ENCODE peak calls at places on chromosomes 5 and 9, in five cellular contexts. T, R, B, N and M are unnamed samples.

GRCh38 chr9:2725126-2725525 is 7.8 kb downstream of the KCNV2 start:
- DNase-seq in N (no peak), T (no peak), B (no peak), R (no peak), M (no peak)

GRCh38 chr5:14156611-14157493 is 13.7 kb downstream of the TRIO start:
- DNase-seq in B (no peak), N (peak; percentile 98), R (peak; percentile 100), T (peak; percentile 77), M (peak; percentile 98)

GRCh38 chr5:153636713-153637112 is 146.2 kb downstream of the GRIA1 start:
- DNase-seq in R (no peak), N (no peak), B (no peak), T (no peak), M (no peak)

GRCh38 chr5:132777209-132778069 is at the start of gene SEPTIN8:
- DNase-seq in N (no peak), T (peak; percentile 36), R (no peak), B (peak; percentile 32), M (peak; percentile 42)

GRCh38 chr5:52674815-52675545 is 112.7 kb upstream of the ITGA1 start:
- DNase-seq in T (no peak), R (peak; percentile 33), N (peak; percentile 94), B (no peak), M (peak; percentile 29)

GRCh38 chr9:5113523-5113922 is 71.9 kb downstream of the INSL6 start:
- DNase-seq in B (no peak), R (no peak), T (no peak), N (no peak), M (no peak)

GRCh38 chr9:123843703-123844102 is 86.2 kb downstream of the DENND1A start:
- DNase-seq in T (no peak), R (no peak), N (no peak), B (no peak), M (no peak)

GRCh38 chr5:142600611-142601360 is 85.1 kb downstream of the FGF1 start:
- DNase-seq in N (peak; percentile 87), R (peak; percentile 81), T (peak; percentile 31), B (peak; percentile 33), M (peak; percentile 71)

GRCh38 chr5:35230043-35230611 is at the start of gene PRLR:
- DNase-seq in N (peak; percentile 44), R (no peak), B (peak; percentile 24), T (peak; percentile 12), M (peak; percentile 32)

GRCh38 chr5:76145945-76146344 is 62.8 kb downstream of the SV2C start:
- DNase-seq in R (no peak), T (peak; percentile 62), N (peak; percentile 1), B (no peak), M (no peak)

GRCh38 chr5:38825494-38825893 is 20.3 kb upstream of the OSMR start:
- DNase-seq in R (no peak), T (no peak), N (peak; percentile 49), B (no peak), M (peak; percentile 43)

GRCh38 chr5:6328173-6328572 is 50.2 kb downstream of the MED10 start:
- DNase-seq in B (no peak), N (peak; percentile 46), T (peak; percentile 25), R (peak; percentile 0), M (peak; percentile 30)

GRCh38 chr5:138716456-138716924 is 36.7 kb upstream of the CTNNA1 start:
- DNase-seq in N (peak; percentile 57), R (peak; percentile 34), T (peak; percentile 30), B (peak; percentile 14), M (peak; percentile 48)

GRCh38 chr9:8420416-8420815 is 620.8 kb upstream of the DMAC1 start:
- DNase-seq in N (no peak), B (no peak), T (no peak), R (no peak), M (no peak)

GRCh38 chr9:133844876-133845658 is 106.9 kb upstream of the SARDH start:
- DNase-seq in N (peak; percentile 78), B (no peak), T (no peak), R (peak; percentile 70), M (peak; percentile 85)

GRCh38 chr9:93676310-93677054 is 100.1 kb downstream of the PHF2 start:
- DNase-seq in N (no peak), B (no peak), R (no peak), T (no peak), M (no peak)

GRCh38 chr5:101418735-101419134 is 515.7 kb upstream of the ST8SIA4 start:
- DNase-seq in T (peak; percentile 4), N (peak; percentile 1), B (no peak), R (no peak), M (peak; percentile 4)

GRCh38 chr5:10448754-10449345 is 7.2 kb downstream of the ROPN1L start:
- DNase-seq in T (no peak), B (no peak), N (no peak), R (no peak), M (no peak)

GRCh38 chr5:101346906-101347305 is 443.8 kb upstream of the ST8SIA4 start:
- DNase-seq in T (peak; percentile 28), B (no peak), N (no peak), R (no peak), M (no peak)

GRCh38 chr9:132955123-132955522 is 10.7 kb upstream of the TSC1 start:
- DNase-seq in R (no peak), N (no peak), T (no peak), B (no peak), M (no peak)

GRCh38 chr9:27489087-27489876 is 34.8 kb upstream of the IFNK start:
- DNase-seq in B (no peak), T (no peak), R (no peak), N (no peak), M (no peak)

GRCh38 chr5:147391781-147392180 is 118.1 kb downstream of the DPYSL3 start:
- DNase-seq in R (peak; percentile 86), T (peak; percentile 56), N (peak; percentile 90), B (no peak), M (peak; percentile 93)

GRCh38 chr5:80172067-80172690 is 83.7 kb downstream of the SERINC5 start:
- DNase-seq in N (no peak), T (no peak), B (no peak), R (peak; percentile 56), M (peak; percentile 67)

GRCh38 chr5:119449882-119450281 is 2.4 kb upstream of the HSD17B4 start:
- DNase-seq in T (no peak), R (no peak), B (no peak), N (peak; percentile 9), M (no peak)

GRCh38 chr9:132041825-132042224 is 37.8 kb downstream of the MED27 start:
- DNase-seq in B (no peak), R (no peak), N (no peak), T (no peak), M (no peak)

GRCh38 chr5:157729858-157730257 is 1.4 kb upstream of the THG1L start:
- DNase-seq in R (no peak), N (no peak), B (no peak), T (no peak), M (no peak)

GRCh38 chr9:123063172-123063508 is 29.7 kb downstream of the GPR21 start:
- DNase-seq in N (peak; percentile 79), B (no peak), T (no peak), R (peak; percentile 54), M (peak; percentile 55)

GRCh38 chr9:113559834-113560620 is 96.5 kb downstream of the RGS3 start:
- DNase-seq in T (no peak), R (no peak), B (no peak), N (no peak), M (no peak)

GRCh38 chr9:93071464-93071863 is 13.0 kb downstream of the SUSD3 start:
- DNase-seq in R (peak; percentile 10), T (peak; percentile 57), B (no peak), N (peak; percentile 52), M (peak; percentile 41)

GRCh38 chr5:135243194-135244191 is 155.5 kb downstream of the MACROH2A1 start:
- DNase-seq in B (no peak), N (no peak), R (no peak), T (no peak), M (no peak)

GRCh38 chr5:169980418-169981053 is at the start of gene INSYN2B:
- DNase-seq in R (peak; percentile 80), B (peak; percentile 71), N (peak; percentile 94), T (peak; percentile 86), M (peak; percentile 93)

GRCh38 chr5:96175090-96175489 is 213.4 kb upstream of the ELL2 start:
- DNase-seq in N (no peak), B (no peak), T (peak; percentile 31), R (no peak), M (no peak)
- TF ChIP-seq CTCF in N (peak; percentile 41), B (no peak), T (no peak), R (peak; percentile 22), M (peak; percentile 28)

DNA sequence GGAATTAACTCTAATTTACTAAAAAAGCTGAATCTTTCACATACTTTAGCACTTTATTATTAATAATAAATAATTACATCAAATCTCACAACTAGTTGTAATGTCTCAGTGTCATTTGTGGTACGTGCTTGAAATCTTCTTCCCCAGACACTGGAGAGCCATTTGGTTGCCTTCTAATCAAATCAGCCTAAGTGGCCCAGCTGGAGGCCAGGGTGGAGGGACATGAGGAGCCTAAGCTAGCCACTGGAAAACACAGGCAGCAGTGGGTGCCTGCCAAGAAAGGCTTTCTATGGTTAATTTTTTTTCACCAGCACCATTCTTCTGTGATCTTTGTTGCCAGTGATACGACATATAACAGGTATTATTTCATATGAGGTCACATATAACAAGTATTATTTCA is 117.0 kb downstream of the ERCC6L2 start:
- DNase-seq in N (no peak), B (no peak), R (no peak), T (no peak), M (no peak)
- H3K4me3 ChIP-seq in N (no peak overlapping the region), B (no peak overlapping the region), R (no peak overlapping the region), T (no peak overlapping the region), M (no peak overlapping the region)

GRCh38 chr9:112311497-112311896 is 21.9 kb downstream of the PTBP3 start:
- DNase-seq in T (no peak), R (no peak), B (no peak), N (no peak), M (no peak)

GRCh38 chr9:112312139-112312538 is 21.3 kb downstream of the PTBP3 start:
- DNase-seq in R (no peak), N (no peak), T (no peak), B (no peak), M (no peak)

GRCh38 chr9:112310826-112311225 is 22.6 kb downstream of the PTBP3 start:
- DNase-seq in T (no peak), N (no peak), R (no peak), B (no peak), M (no peak)

DNA sequence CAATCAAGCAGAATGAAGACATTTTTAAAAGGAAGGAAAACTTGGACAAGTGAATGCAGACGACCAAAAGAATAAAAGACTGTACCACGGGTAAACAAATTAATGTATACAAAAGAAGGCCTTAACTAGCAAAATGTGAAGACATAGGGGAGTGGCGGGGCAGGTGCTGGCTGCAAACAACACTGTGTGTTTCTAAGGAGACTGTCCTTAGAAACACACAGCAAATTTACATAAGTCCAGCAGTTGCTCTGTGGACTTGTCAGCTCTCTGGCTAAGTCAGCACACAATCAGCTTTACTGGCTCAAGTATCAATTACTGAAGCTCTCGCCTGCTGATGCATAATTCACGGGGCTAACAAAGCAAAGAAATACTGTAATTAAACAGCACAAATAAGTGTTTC is 24.8 kb downstream of the PTBP3 start:
- DNase-seq in N (no peak), R (peak; percentile 22), B (no peak), T (no peak), M (no peak)
- TF ChIP-seq CTCF in N (no peak), R (no peak), B (no peak), T (no peak), M (no peak)

DNA sequence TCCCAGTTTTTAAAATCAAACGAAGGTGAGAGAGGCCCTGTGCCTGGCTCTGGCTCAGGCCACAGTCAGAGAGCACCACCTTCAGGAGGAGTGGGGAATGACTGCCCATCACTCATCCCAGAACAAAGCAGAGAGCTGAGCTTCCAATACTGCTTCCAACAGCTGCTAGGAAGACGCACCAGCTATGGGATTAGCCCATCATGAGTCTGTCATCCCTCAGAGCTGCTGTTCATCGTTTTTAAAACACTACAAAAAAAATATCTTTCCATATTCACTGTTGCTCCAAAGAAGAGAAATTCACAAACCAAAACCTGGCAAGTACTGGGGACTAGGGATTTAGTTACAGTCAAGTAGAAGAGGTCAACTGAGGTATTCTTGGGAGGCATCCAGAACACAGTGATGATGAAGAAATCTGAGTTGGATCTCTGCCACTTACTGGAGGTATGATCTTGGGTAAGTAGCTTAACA is 102.4 kb downstream of the CDK5RAP2 start:
- DNase-seq in N (peak; percentile 98), T (peak; percentile 63), R (peak; percentile 88), B (peak; percentile 35), M (peak; percentile 94)
- H3K4me3 ChIP-seq in N (no peak overlapping the region), T (no peak overlapping the region), R (no peak overlapping the region), B (no peak overlapping the region), M (no peak overlapping the region)